ENCODE peak calls at places on chromosomes 6 and 20, in four cellular contexts. H is A549, L is K562, I is GM12878. K is an unnamed sample.
A peak's percentile ranks its signal among the peaks of the same experiment; 100 is the strongest.

GRCh38 chr6:85828973-85829372 is 186.3 kb upstream of the SYNCRIP start:
- DNase-seq in L (no peak), H (no peak), I (no peak), K (no peak)

GRCh38 chr20:12049125-12049524 is 131.4 kb downstream of the BTBD3 start:
- DNase-seq in I (no peak), L (no peak), H (no peak), K (no peak)

GRCh38 chr6:125197795-125198269 is 44.3 kb downstream of the TPD52L1 start:
- DNase-seq in I (no peak), H (peak; percentile 42), L (no peak), K (no peak)

GRCh38 chr6:37793067-37793466 is 26.5 kb upstream of the ZFAND3 start:
- DNase-seq in L (no peak), H (no peak), I (no peak), K (no peak)

GRCh38 chr6:3324262-3324942 is 65.7 kb downstream of the PSMG4 start:
- DNase-seq in I (peak; percentile 48), L (peak; percentile 91), H (peak; percentile 73), K (peak; percentile 17)

GRCh38 chr6:98669371-98669770 is 165.0 kb upstream of the POU3F2 start:
- DNase-seq in L (no peak), H (no peak), I (no peak), K (no peak)

GRCh38 chr6:106783631-106784566 is 154.5 kb downstream of the QRSL1 start:
- DNase-seq in I (no peak), L (no peak), H (peak; percentile 54), K (no peak)

GRCh38 chr6:27726620-27727023 is 185.6 kb downstream of the OR2B2 start:
- DNase-seq in I (no peak), L (peak; percentile 31), H (peak; percentile 49), K (peak; percentile 38)

GRCh38 chr6:34340906-34341480 is 51.5 kb downstream of the NUDT3 start:
- DNase-seq in H (no peak), I (no peak), L (no peak), K (no peak)

GRCh38 chr6:136779682-136780081 is 12.6 kb downstream of the MAP3K5 start:
- DNase-seq in I (no peak), H (no peak), L (no peak), K (no peak)

GRCh38 chr6:56959094-56959493 is 4.2 kb downstream of the BEND6 start:
- DNase-seq in I (no peak), H (no peak), L (no peak), K (no peak)

GRCh38 chr6:161301338-161301737 is 27.5 kb upstream of the AGPAT4 start:
- DNase-seq in H (no peak), I (no peak), L (no peak), K (no peak)

GRCh38 chr20:50666709-50667310 is 24.5 kb downstream of the RIPOR3 start:
- DNase-seq in H (no peak), I (no peak), L (peak; percentile 84), K (no peak)

GRCh38 chr6:142871910-142872331 is 73.1 kb downstream of the HIVEP2 start:
- DNase-seq in H (no peak), L (no peak), I (no peak), K (peak; percentile 83)

GRCh38 chr6:133964052-133964451 is 11.0 kb downstream of the TBPL1 start:
- DNase-seq in L (no peak), I (no peak), H (no peak), K (no peak)

GRCh38 chr20:1184638-1185315 is at the start of gene TMEM74B:
- DNase-seq in H (no peak), L (peak; percentile 68), I (no peak), K (no peak)

GRCh38 chr20:48096212-48096875 is 311.1 kb upstream of the SULF2 start:
- DNase-seq in I (no peak), L (no peak), H (no peak), K (no peak)

GRCh38 chr6:137709424-137710281 is 157.4 kb upstream of the TNFAIP3 start:
- DNase-seq in H (no peak), I (no peak), L (no peak), K (no peak)

GRCh38 chr20:2798814-2799213 is 1.6 kb downstream of the CPXM1 start:
- DNase-seq in H (no peak), L (no peak), I (no peak), K (no peak)

GRCh38 chr6:113089056-113089455 is 741.9 kb downstream of the RFPL4B start:
- DNase-seq in H (no peak), I (no peak), L (no peak), K (peak; percentile 9)

GRCh38 chr20:46164166-46164565 is 46.1 kb downstream of the CD40 start:
- DNase-seq in H (no peak), L (no peak), I (no peak), K (no peak)

GRCh38 chr6:41777886-41778285 is 1.8 kb downstream of the FRS3 start:
- DNase-seq in I (no peak), L (no peak), H (no peak), K (no peak)

GRCh38 chr20:38523697-38524096 is 51.1 kb downstream of the RALGAPB start:
- DNase-seq in H (no peak), L (no peak), I (no peak), K (no peak)

GRCh38 chr20:32454164-32455145 is 96.3 kb downstream of the ASXL1 start:
- DNase-seq in I (no peak), H (no peak), L (no peak), K (no peak)

DNA sequence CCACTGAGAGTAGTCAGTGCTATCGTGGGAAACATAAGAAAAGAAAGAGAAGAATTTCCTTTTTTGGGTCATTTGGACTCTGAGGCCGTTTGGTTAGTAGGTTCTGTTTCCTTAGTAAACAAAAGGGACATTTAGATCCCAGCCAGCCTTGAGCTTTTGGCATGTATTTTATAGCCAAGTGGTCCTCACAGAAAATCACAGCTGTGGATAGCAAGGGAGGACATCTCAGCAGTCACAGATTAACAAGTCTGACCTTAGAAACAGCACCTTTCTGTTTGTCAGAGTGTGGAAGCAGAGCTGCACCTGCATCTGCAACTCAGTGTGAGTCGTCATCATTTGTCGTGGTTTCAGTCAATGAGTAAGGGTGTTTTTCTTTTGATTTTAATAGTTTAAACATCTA is 40.5 kb downstream of the FAM120B start:
- DNase-seq in H (no peak), L (no peak), I (peak; percentile 7), K (no peak)
- TF ChIP-seq CHD4 in H (no peak), L (no peak), I (no peak), K (no peak)

GRCh38 chr20:39775110-39775509 is 813.0 kb downstream of the DHX35 start:
- DNase-seq in L (no peak), H (no peak), I (no peak), K (no peak)
- TF ChIP-seq CHD4 in L (no peak), H (no peak), I (no peak), K (no peak)

DNA sequence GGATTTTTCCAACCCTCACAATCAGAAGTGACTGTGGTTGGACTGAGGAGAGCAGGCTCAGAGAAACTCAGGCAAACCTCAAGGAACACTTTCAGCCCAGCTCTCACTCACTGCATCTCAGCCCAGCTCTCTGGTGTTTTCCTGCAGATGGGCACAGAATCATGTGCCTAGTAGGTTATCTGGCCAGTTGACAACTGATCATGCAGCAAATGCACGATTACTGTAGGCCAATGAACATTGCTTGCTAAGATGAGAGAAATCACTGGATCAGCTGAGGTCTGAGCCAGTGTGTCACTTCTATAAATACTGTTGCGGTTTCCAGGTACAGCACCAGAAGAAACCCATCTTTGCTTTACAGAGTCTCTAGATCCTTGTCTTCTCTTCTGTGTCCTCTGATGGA is 540.5 kb downstream of the CD83 start:
- DNase-seq in I (no peak), H (no peak), L (no peak), K (no peak)
- TF ChIP-seq CHD4 in I (no peak), H (no peak), L (no peak), K (no peak)

GRCh38 chr6:17388365-17388764 is 5.0 kb upstream of the CAP2 start:
- DNase-seq in H (no peak), L (no peak), I (no peak), K (no peak)

GRCh38 chr6:17393335-17394191 is at the start of gene CAP2:
- DNase-seq in H (peak; percentile 58), I (no peak), L (no peak), K (peak; percentile 65)

GRCh38 chr6:17389274-17389847 is 4.0 kb upstream of the CAP2 start:
- DNase-seq in I (no peak), L (no peak), H (no peak), K (no peak)

GRCh38 chr6:17392978-17393334 is 439 bp upstream of the CAP2 start:
- DNase-seq in L (no peak), I (no peak), H (no peak), K (no peak)

DNA sequence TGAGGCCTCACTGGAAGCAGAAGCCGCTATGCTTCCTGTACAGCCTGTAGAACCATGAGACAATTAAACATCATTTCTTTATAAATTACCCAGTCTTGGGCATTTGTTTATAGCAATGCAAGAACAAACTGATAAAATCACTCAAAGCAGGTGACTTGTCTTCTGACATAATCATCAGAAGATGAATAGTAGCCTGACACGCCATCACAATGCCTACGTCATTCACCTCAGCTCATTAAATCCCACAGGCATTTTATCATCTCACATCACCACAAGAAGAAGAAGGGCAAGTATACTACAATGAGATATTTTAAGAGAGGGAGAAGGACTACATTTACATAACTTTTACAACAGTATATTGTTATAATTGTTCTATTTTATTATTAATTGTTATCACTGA is 3.1 kb upstream of the CAP2 start:
- DNase-seq in L (no peak), I (no peak), H (no peak), K (no peak)
- TF ChIP-seq CHD4 in L (no peak), I (no peak), H (no peak), K (no peak)

DNA sequence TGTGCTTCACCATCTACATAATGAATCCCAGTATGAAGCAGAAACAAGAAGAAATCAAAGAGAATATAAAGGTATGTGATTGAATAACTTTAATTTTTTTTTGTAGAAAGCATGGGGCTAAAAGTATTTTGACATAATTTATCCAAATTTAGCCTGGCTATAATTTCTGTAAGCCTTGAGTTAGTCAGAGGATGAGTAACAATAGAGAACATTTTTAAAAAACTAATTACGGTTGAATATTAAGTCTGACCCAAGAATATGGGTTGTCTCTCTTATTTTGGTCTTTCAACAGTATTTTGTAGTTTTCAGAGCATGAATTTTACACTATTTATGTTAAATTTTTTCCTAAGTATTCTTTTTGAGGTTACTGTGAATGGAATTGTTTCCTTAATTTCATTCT is 2.5 kb downstream of the GMNN start:
- DNase-seq in I (no peak), L (no peak), H (no peak), K (no peak)
- TF ChIP-seq CHD4 in I (no peak), L (no peak), H (no peak), K (no peak)

K was measured in HepG2.